ENCODE peak calls at places on chromosomes 6 and 20, in six cellular contexts. L, E, P, K, W and H are unnamed samples.

GRCh38 chr20:50725722-50726000 is 5.7 kb upstream of the PARD6B start:
- DNase-seq in P (no peak), E (no peak), W (no peak), L (no peak), K (no peak), H (no peak)

GRCh38 chr6:5333653-5334052 is 72.3 kb downstream of the FARS2 start:
- DNase-seq in W (no peak), P (no peak), L (no peak), E (peak), K (no peak), H (no peak)

GRCh38 chr20:50729925-50730764 is 1.2 kb upstream of the PARD6B start:
- DNase-seq in L (no peak), K (no peak), W (no peak), P (no peak), E (peak), H (no peak)

GRCh38 chr20:21554985-21555384 is 41.1 kb upstream of the NKX2-2 start:
- DNase-seq in L (no peak), P (no peak), W (no peak), K (no peak), E (no peak), H (no peak)

GRCh38 chr6:113221850-113222249 is 635.3 kb upstream of the MARCKS start:
- DNase-seq in W (no peak), E (no peak), P (no peak), K (no peak), L (no peak), H (no peak)

GRCh38 chr6:36351152-36351571 is 14.5 kb upstream of the BNIP5 start:
- DNase-seq in K (no peak), L (no peak), E (peak), P (no peak), W (no peak), H (no peak)

GRCh38 chr6:21780144-21780543 is 186.6 kb downstream of the SOX4 start:
- DNase-seq in L (no peak), W (no peak), P (no peak), K (no peak), E (no peak), H (no peak)

GRCh38 chr20:22449115-22449973 is 135.0 kb downstream of the FOXA2 start:
- DNase-seq in W (no peak), P (no peak), E (no peak), K (no peak), L (no peak), H (no peak)

GRCh38 chr6:145887969-145888368 is 73.4 kb upstream of the FBXO30 start:
- DNase-seq in E (peak), W (peak), P (no peak), K (peak), L (no peak), H (no peak)

GRCh38 chr6:106748547-106749207 is 119.3 kb downstream of the QRSL1 start:
- DNase-seq in P (no peak), E (no peak), L (no peak), K (no peak), W (no peak), H (no peak)

GRCh38 chr6:151365233-151365632 is 26.1 kb downstream of the ZBTB2 start:
- DNase-seq in W (no peak), E (no peak), K (no peak), P (no peak), L (no peak), H (no peak)

GRCh38 chr20:57977141-57977540 is 251.3 kb downstream of the ANKRD60 start:
- DNase-seq in W (no peak), E (no peak), P (no peak), K (no peak), L (no peak), H (no peak)

GRCh38 chr6:142378138-142378875 is 76.5 kb downstream of the ADGRG6 start:
- DNase-seq in P (no peak), L (no peak), W (peak), E (peak), K (no peak), H (no peak)

GRCh38 chr6:163825033-163825432 is 410.5 kb downstream of the QKI start:
- DNase-seq in L (no peak), K (no peak), E (peak), W (no peak), P (no peak), H (no peak)

GRCh38 chr6:33384581-33385020 is 7.0 kb upstream of the KIFC1 start:
- DNase-seq in E (peak), W (peak), P (no peak), K (no peak), L (peak), H (no peak)

GRCh38 chr6:166476061-166476591 is 93.4 kb upstream of the MPC1 start:
- DNase-seq in W (no peak), K (no peak), P (no peak), E (no peak), L (no peak), H (no peak)
- H3K4me3 ChIP-seq in W (no peak), K (no peak), P (no peak), E (no peak), L (no peak), H (no peak)

GRCh38 chr6:147136057-147136456 is 68.2 kb upstream of the STXBP5 start:
- DNase-seq in L (no peak), E (no peak), K (no peak), P (no peak), W (no peak), H (no peak)
- H3K4me3 ChIP-seq in L (no peak), E (no peak), K (no peak), P (no peak), W (no peak), H (no peak)

GRCh38 chr20:36632487-36633284 is 13.3 kb downstream of the SLA2 start:
- DNase-seq in K (no peak), L (no peak), E (no peak), P (no peak), W (peak), H (no peak)
- H3K4me3 ChIP-seq in K (no peak), L (no peak), E (no peak), P (no peak), W (no peak), H (no peak)

GRCh38 chr6:322940-323729 is 30.8 kb downstream of the DUSP22 start:
- DNase-seq in L (no peak), W (no peak), P (no peak), E (no peak), K (peak), H (peak)
- H3K4me3 ChIP-seq in L (no peak), W (no peak), P (no peak), E (no peak), K (peak), H (no peak)

GRCh38 chr6:85864453-85865401 is 222.0 kb upstream of the SYNCRIP start:
- DNase-seq in W (peak), K (no peak), E (peak), L (no peak), P (no peak), H (no peak)

GRCh38 chr6:85867595-85867994 is 224.9 kb upstream of the SYNCRIP start:
- DNase-seq in E (no peak), P (no peak), W (no peak), K (no peak), L (no peak), H (no peak)

GRCh38 chr6:85866758-85867401 is 224.2 kb upstream of the SYNCRIP start:
- DNase-seq in L (no peak), K (no peak), E (no peak), P (no peak), W (no peak), H (no peak)

GRCh38 chr6:85866373-85866740 is 223.7 kb upstream of the SYNCRIP start:
- DNase-seq in W (no peak), E (no peak), P (no peak), K (no peak), L (no peak), H (no peak)

GRCh38 chr6:85865665-85866372 is 223.1 kb upstream of the SYNCRIP start:
- DNase-seq in L (no peak), P (no peak), K (no peak), W (peak), E (peak), H (no peak)
- H3K4me3 ChIP-seq in L (peak), P (peak), K (peak), W (peak), E (peak), H (peak)

DNA sequence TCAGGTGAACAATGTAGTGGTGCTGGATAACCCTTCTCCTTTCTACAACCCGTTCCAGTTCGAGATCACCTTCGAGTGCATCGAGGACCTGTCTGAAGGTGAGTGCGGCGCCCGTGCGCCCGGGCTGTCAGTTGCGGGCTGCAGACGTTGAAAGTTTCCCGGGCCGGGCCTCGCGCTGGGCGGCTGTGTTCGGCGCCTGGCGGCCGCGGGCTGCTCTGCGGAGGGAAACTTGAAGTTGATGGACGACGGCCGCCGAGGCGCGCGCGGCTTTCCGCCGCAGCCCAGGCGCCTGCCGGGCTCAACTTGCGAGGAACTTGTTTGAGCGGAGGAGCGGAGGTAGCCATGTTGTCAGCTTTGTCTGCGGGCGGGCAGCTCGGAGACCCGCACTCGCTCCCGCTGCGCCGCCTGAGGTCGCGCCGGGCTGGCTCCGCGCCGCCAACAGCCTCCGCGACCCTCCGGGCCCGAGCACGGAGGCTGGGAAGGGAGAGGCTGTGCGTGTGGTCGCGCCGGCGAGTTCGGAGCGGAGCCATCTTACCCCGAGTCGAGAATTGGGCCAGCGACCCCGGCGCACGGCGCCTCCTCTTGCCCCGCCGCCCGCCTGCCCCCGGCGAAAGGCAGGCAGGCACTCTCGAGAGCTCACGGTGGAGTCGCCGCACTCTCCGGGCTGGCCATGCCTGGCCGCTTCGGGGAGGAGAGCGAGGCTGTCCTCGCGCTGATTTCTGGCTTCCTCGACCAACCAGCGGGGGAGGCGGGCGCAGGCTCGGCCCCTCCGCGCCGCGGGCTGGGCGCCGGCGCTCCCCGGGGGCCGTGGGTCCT is 681 bp downstream of the ASF1A start:
- DNase-seq in E (peak), L (no peak), K (peak), P (peak), W (peak), H (no peak)
- H3K4me3 ChIP-seq in E (peak), L (peak), K (peak), P (peak), W (peak), H (peak)

GRCh38 chr20:61979090-61979489 is 86.6 kb downstream of the TAF4 start:
- DNase-seq in W (no peak), L (no peak), K (no peak), P (no peak), E (no peak), H (no peak)
- H3K4me3 ChIP-seq in W (no peak), L (no peak), K (no peak), P (no peak), E (no peak), H (no peak)

GRCh38 chr6:44269921-44270525 is at the start of gene TMEM151B:
- DNase-seq in K (no peak), W (no peak), E (no peak), P (no peak), L (no peak), H (no peak)
- H3K4me3 ChIP-seq in K (peak), W (no peak), E (no peak), P (no peak), L (peak), H (no peak)